ENCODE peak calls at places on chromosomes 5 and 9, in four cellular contexts. One of them, this sample, is unnamed.

GRCh38 chr9:71353723-71354122 is 232.3 kb upstream of the TRPM3 start:
- DNase-seq in HS-27A: no peak
- DNase-seq in H7: no peak
- DNase-seq in T-helper 2 cell: no peak
- DNase-seq in this sample: no peak

GRCh38 chr5:94180761-94181160 is 437.6 kb downstream of the KIAA0825 start:
- DNase-seq in HS-27A: no peak
- DNase-seq in H7: no peak
- DNase-seq in T-helper 2 cell: no peak
- DNase-seq in this sample: no peak

GRCh38 chr9:127076860-127077657 is 45.4 kb downstream of the ANGPTL2 start:
- DNase-seq in HS-27A: no peak
- DNase-seq in H7: no peak
- DNase-seq in T-helper 2 cell: no peak
- DNase-seq in this sample: no peak

GRCh38 chr5:156991714-156992113 is 28.7 kb upstream of the TIMD4 start:
- DNase-seq in HS-27A: no peak
- DNase-seq in H7: no peak
- DNase-seq in T-helper 2 cell: no peak
- DNase-seq in this sample: no peak

GRCh38 chr9:129669141-129669718 is 3.8 kb downstream of the PRRX2 start:
- DNase-seq in HS-27A: no peak
- DNase-seq in H7: peak
- DNase-seq in T-helper 2 cell: no peak
- DNase-seq in this sample: no peak

GRCh38 chr5:133882801-133883200 is 85.6 kb downstream of the C5orf15 start:
- DNase-seq in HS-27A: no peak
- DNase-seq in H7: no peak
- DNase-seq in T-helper 2 cell: no peak
- DNase-seq in this sample: no peak

GRCh38 chr5:114857951-114858401 is 311.7 kb downstream of the TRIM36 start:
- DNase-seq in HS-27A: no peak
- DNase-seq in H7: peak
- DNase-seq in T-helper 2 cell: no peak
- DNase-seq in this sample: no peak

GRCh38 chr9:137198051-137198747 is 2.3 kb downstream of the TPRN start:
- DNase-seq in HS-27A: no peak
- DNase-seq in H7: no peak
- DNase-seq in T-helper 2 cell: no peak
- DNase-seq in this sample: no peak

GRCh38 chr5:124111886-124112285 is 599.9 kb downstream of the CSNK1G3 start:
- DNase-seq in HS-27A: no peak
- DNase-seq in H7: no peak
- DNase-seq in T-helper 2 cell: no peak
- DNase-seq in this sample: no peak